ENCODE peak calls at places on chromosome 5, in six cellular contexts. K, Z, P, O, Y and L are unnamed samples.

GRCh38 chr5:172417983-172418630 is 36.2 kb downstream of the SH3PXD2B start:
- DNase-seq in Z (peak), P (no peak), O (peak), K (peak), Y (peak), L (peak)

GRCh38 chr5:332843-333242 is 11.3 kb downstream of the AHRR start:
- DNase-seq in K (no peak), O (no peak), Y (no peak), P (no peak), Z (no peak), L (no peak)

GRCh38 chr5:139386039-139386438 is 2.9 kb upstream of the SLC23A1 start:
- DNase-seq in O (peak), Z (no peak), P (no peak), Y (no peak), K (no peak), L (no peak)

GRCh38 chr5:115423051-115423450 is 121.5 kb downstream of the FEM1C start:
- DNase-seq in K (no peak), Y (no peak), P (no peak), O (no peak), Z (no peak), L (no peak)

GRCh38 chr5:163623524-163623923 is 118.1 kb downstream of the MAT2B start:
- DNase-seq in Y (no peak), P (no peak), Z (no peak), K (no peak), O (no peak), L (no peak)

GRCh38 chr5:117497626-117498025 is 923.0 kb upstream of the SEMA6A start:
- DNase-seq in K (no peak), O (no peak), P (no peak), Y (no peak), Z (no peak), L (no peak)

GRCh38 chr5:141135718-141136266 is 786 bp downstream of the PCDHB5 start:
- DNase-seq in K (no peak), P (no peak), O (no peak), Y (no peak), Z (no peak), L (no peak)

GRCh38 chr5:81393783-81394718 is at the start of gene ACOT12:
- DNase-seq in P (no peak), Y (no peak), Z (no peak), K (peak), O (no peak), L (no peak)

GRCh38 chr5:23084815-23085214 is 231.7 kb upstream of the CDH12 start:
- DNase-seq in Z (no peak), K (no peak), P (no peak), Y (no peak), O (peak), L (no peak)

GRCh38 chr5:98774192-98775046 is 956 bp downstream of the RGMB start:
- DNase-seq in Z (peak), Y (peak), K (peak), O (peak), P (no peak), L (peak)
- TF ChIP-seq POLR2A in Z (no peak), Y (no peak), K (no peak), O (no peak), P (no peak), L (peak)

GRCh38 chr5:159206368-159206767 is 3.0 kb downstream of the RNF145 start:
- DNase-seq in K (no peak), P (no peak), Y (no peak), Z (no peak), O (no peak), L (no peak)

GRCh38 chr5:159208508-159209437 is 580 bp downstream of the RNF145 start:
- DNase-seq in Y (peak), O (peak), K (peak), P (no peak), Z (peak), L (peak)

GRCh38 chr5:159206818-159207217 is 2.5 kb downstream of the RNF145 start:
- DNase-seq in P (no peak), Z (no peak), Y (no peak), O (no peak), K (no peak), L (no peak)

GRCh38 chr5:159207222-159207615 is 2.1 kb downstream of the RNF145 start:
- DNase-seq in P (no peak), Y (no peak), Z (no peak), O (no peak), K (no peak), L (no peak)

DNA sequence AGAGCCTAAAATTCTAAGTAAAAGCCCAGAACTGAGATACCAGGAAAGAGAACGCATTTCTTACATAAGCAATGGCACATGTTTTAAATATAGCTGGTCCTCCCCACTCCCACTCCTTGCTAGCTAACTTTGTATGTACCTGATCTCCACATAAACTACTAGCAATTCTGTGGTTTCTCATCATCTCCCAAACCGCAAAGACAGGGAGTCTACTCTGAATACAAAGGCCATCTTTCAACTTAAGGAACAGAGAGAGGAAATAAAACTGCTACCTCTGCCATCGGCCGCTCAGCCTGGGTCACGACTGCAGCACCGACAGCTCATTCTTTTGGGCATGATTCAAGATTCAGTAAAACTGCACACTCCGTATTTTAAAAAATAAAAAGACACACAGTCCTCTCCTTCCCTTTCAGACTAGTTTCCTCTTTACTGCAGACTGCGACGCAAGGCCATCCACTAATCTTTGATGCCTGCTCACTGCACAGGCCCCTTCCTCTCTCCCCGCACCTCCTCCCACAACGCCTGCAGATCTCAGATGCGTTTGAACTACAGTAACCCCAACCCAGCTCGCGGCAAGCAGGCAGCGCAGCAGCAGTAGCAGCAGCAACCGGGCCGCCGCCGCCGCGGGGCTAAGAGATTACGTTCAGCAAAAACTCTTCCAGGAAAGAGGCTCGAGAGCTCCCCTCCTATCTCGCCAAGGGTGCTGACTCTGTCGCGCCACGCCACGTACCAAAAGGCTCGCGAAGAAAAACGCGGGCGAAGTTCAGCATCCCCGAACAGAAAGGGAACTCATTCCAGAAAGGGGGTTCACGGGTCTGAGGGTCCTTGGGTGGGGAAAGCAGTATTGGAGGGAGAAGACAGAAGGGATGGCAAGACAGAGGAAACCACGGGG is 1.5 kb downstream of the RNF145 start:
- DNase-seq in O (peak), Z (peak), Y (peak), K (peak), P (no peak), L (peak)
- TF ChIP-seq POLR2A in O (no peak), Z (peak), Y (no peak), K (peak), P (peak), L (peak)

GRCh38 chr5:13278148-13278547 is 666.3 kb downstream of the DNAH5 start:
- DNase-seq in O (peak), K (no peak), Z (no peak), Y (no peak), P (no peak), L (no peak)

GRCh38 chr5:13276143-13276542 is 668.3 kb downstream of the DNAH5 start:
- DNase-seq in Y (no peak), P (no peak), Z (no peak), O (no peak), K (no peak), L (no peak)
- TF ChIP-seq POLR2A in Y (no peak), P (no peak), Z (no peak), O (no peak), K (no peak), L (no peak)

GRCh38 chr5:66285343-66285942 is 141.3 kb downstream of the SREK1 start:
- DNase-seq in Y (no peak), Z (no peak), O (no peak), P (no peak), K (no peak), L (no peak)

GRCh38 chr5:66281309-66281708 is 137.2 kb downstream of the SREK1 start:
- DNase-seq in K (no peak), Y (no peak), Z (no peak), O (no peak), P (no peak), L (no peak)

DNA sequence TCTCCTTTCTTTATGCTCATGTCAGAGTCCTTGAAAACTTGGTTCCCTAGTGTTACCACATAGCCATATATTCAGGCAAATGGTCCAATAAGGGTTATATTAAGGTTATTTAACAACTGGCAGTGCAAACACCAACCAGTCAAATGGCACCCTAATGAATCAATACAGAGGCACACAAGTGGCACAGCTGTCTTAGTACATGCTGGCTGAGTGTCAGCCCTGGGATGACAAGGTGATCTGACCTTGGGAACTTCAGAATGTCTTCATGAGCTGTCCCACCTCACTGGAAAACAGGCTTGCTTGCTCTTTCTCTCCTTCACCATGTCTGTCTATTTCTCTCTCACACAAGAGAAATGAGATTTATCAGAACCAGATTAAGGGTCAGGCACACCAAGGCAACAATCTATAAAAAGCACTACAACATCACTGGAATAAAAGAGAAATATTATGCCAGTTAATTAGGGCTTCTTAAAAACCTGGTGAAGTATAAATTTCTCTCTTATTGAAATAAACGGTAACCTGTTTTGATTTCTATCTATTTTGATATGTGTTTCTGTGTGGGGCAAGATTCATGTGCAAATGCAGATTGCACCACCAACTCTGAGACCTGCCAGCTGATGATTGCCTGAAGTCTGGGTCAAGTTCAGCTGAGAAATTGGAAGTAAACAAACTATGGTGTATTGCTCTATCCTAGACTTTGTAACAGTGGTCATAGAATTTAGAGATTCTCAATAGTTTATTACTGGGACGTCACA is 140.7 kb downstream of the SREK1 start:
- DNase-seq in O (no peak), K (no peak), P (no peak), Z (no peak), Y (no peak), L (no peak)
- TF ChIP-seq POLR2A in O (no peak), K (no peak), P (no peak), Z (no peak), Y (no peak), L (no peak)

DNA sequence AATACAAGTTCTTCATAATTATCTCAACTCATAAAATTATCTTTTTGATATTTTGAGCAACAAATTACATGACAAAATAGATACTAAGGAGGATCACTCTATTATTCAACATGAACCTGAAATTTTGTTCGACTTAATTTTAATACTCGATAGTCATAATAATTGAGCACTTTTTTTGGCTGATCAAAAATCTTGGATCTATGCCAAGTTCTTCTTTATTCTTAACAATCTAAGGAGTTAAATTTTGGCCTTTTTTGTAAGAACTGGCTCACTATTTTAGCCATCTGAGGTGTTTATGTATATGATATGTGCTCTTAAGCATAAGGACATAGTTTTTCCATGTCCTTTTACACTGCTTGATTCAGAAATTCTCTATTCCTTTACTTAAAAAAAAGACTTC is 996.1 kb upstream of the COX7C start:
- DNase-seq in O (no peak), Z (no peak), P (no peak), K (no peak), Y (no peak), L (no peak)
- TF ChIP-seq POLR2A in O (no peak), Z (no peak), P (no peak), K (no peak), Y (no peak), L (no peak)

DNA sequence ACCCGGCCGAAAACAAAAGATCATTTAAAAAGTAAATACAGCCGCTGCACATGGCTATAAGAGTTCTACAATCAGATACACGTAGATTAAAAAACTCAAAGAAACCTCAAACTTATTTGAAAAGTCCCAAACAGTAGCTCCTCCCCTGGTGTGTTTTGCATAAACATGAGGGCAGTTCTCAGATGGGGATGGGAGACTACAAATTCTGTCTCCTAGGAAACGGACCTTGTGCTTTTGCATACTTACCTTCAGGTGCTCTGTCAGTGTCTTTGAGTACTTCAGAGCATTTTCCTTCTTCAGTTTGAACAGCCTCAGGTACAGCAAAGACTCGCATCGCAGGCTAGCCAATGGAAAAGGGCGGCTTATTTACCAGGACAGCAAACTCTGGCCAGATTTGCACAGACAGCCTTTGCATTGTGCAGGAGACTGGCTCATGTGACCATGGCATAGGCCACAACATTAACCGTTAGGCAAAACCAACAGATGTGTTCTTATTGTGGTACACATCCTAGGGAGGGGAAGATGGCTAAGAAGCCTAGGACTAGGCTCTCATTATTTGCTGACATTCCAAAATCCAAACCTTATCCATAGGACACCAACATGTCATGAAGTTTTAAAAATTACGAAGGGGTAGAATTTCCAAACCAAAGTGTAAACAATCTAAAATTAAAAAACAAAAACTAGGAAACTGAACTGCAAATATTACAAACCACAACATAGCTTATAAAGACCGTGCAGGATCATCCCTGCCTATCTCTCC is 12.8 kb downstream of the LEAP2 start:
- DNase-seq in P (no peak), K (no peak), Z (no peak), Y (no peak), O (no peak), L (no peak)
- TF ChIP-seq POLR2A in P (no peak), K (no peak), Z (no peak), Y (no peak), O (no peak), L (no peak)

GRCh38 chr5:10834695-10835094 is 73.7 kb upstream of the DAP start:
- DNase-seq in K (no peak), Z (no peak), O (no peak), P (no peak), Y (no peak), L (no peak)

GRCh38 chr5:10839118-10839517 is 78.1 kb upstream of the DAP start:
- DNase-seq in Z (no peak), P (no peak), O (no peak), K (no peak), Y (no peak), L (no peak)

GRCh38 chr5:10839916-10840599 is 79.0 kb upstream of the DAP start:
- DNase-seq in Y (no peak), P (no peak), Z (no peak), O (no peak), K (no peak), L (no peak)

GRCh38 chr5:10838038-10838437 is 77.0 kb upstream of the DAP start:
- DNase-seq in Z (no peak), Y (no peak), O (peak), P (no peak), K (no peak), L (no peak)

DNA sequence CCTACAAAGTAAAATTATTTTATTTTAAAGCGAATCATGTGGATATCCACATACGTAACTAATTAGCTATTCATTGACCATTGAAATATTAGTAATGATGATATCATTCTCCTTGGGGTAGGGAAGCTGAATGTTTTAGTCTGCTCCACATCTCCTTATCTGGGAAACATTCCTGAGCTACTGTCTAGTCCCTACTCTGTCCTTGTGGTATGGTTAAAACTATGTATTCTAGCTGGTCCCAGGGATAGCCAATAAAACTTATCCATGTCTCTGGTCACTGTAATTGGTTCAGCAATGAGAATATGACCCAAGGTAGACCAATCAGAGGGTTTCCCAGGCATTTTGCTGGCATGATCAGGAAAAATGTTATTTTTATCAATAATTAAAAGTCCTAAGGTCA is 76.0 kb upstream of the DAP start:
- DNase-seq in Y (no peak), P (no peak), Z (no peak), O (no peak), K (no peak), L (no peak)
- TF ChIP-seq POLR2A in Y (no peak), P (no peak), Z (no peak), O (no peak), K (no peak), L (no peak)